ENCODE peak calls at places on chromosomes 1 and 21, in four cellular contexts. B is neural progenitor cell, S is lung, C is heart right ventricle. I is an unnamed sample. For H3K4me1 and H3K27me3, the result is how much of the 10 kb centered on the place peaks cover.

GRCh38 chr1:220706480-220706879 is 16.3 kb downstream of the C1orf115 start:
- DNase-seq in B (no peak), S (no peak), C (no peak), I (no peak)

GRCh38 chr1:25858494-25858893 is 763 bp downstream of the AUNIP start:
- DNase-seq in B (no peak), S (no peak), C (no peak), I (no peak)

GRCh38 chr1:125118147-125118993 is 3933.6 kb downstream of the SRGAP2C start:
- DNase-seq in B (no peak), S (no peak), C (no peak), I (no peak)

GRCh38 chr1:207398986-207399385 is 55.1 kb upstream of the CR2 start:
- DNase-seq in B (no peak), S (no peak), C (no peak), I (no peak)

GRCh38 chr21:34520769-34521508 is 8.9 kb upstream of the KCNE1 start:
- DNase-seq in B (no peak), S (no peak), C (peak), I (no peak)

GRCh38 chr1:172134087-172134731 is 286.3 kb upstream of the C1orf105 start:
- DNase-seq in B (no peak), S (no peak), C (no peak), I (no peak)

GRCh38 chr1:25743164-25744139 is 56.5 kb upstream of the SELENON start:
- DNase-seq in B (no peak), S (peak), C (peak), I (peak)

GRCh38 chr21:35150562-35151226 is 101.6 kb upstream of the RUNX1 start:
- DNase-seq in B (no peak), S (no peak), C (no peak), I (no peak)

GRCh38 chr1:65459397-65459768 is 38.9 kb downstream of the LEPR start:
- DNase-seq in B (peak), S (no peak), C (no peak), I (no peak)

GRCh38 chr21:29121759-29122158 is 8.7 kb upstream of the MAP3K7CL start:
- DNase-seq in B (no peak), S (no peak), C (no peak), I (no peak)

GRCh38 chr1:89607888-89608626 is 24.9 kb upstream of the LRRC8C start:
- DNase-seq in B (no peak), S (no peak), C (no peak), I (no peak)

GRCh38 chr21:34576043-34576466 is 38.9 kb downstream of the RCAN1 start:
- DNase-seq in B (no peak), S (no peak), C (peak), I (no peak)

DNA sequence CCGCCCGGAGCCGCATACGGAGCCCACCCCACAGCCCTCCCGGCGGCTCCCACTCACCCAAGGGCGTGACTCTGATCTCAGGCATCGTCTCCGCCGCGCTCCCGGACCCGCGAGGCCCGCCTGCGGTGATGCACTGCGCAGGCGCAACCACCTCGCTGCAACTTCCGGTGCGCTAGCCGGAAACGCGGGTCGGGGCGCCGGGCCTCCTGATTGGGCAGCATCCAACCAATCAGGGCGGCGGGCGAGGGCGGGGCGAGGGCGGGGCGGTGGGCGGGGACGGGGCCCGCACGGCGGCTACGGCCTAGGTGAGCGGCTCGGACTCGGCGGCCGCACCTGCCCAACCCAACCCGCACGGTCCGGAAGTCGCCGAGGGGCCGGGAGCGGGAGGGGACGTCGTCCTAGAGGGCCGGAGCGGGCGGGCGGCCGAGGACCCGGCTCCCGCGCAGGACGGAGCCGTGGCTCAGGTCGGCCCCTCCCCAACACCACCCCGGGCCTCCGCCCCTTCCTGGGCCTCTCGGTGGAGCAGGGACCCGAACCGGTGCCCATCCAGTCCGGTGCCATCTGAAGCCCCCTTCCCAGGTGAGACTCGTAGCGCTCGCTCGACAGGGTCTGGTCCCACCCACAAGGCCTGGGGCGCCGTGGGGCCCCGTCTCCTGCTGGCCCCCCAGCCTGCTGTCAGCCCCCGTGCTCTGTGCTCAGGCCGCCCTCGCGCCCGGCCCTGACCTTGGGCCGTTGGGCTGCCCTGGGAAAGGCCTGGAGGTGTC is at the start of the genes CPTP and INTS11:
- DNase-seq in B (peak), S (peak), C (peak), I (peak)
- H3K4me1 ChIP-seq in B (under half), S (under half), C (half or more), I (under half)

GRCh38 chr1:111199881-111200801 is at the start of gene DENND2D:
- DNase-seq in B (no peak), S (peak), C (peak), I (peak)

GRCh38 chr1:111202707-111203623 is 2.5 kb upstream of the DENND2D start:
- DNase-seq in B (no peak), S (no peak), C (no peak), I (no peak)

GRCh38 chr1:111200802-111201161 is 336 bp upstream of the DENND2D start:
- DNase-seq in B (no peak), S (no peak), C (no peak), I (no peak)

GRCh38 chr1:111202366-111202706 is 1.9 kb upstream of the DENND2D start:
- DNase-seq in B (no peak), S (no peak), C (no peak), I (no peak)

GRCh38 chr1:111201275-111202090 is 1.0 kb upstream of the DENND2D start:
- DNase-seq in B (no peak), S (no peak), C (no peak), I (no peak)
- H3K4me3 ChIP-seq in B (no peak), S (no peak), C (no peak), I (no peak)

DNA sequence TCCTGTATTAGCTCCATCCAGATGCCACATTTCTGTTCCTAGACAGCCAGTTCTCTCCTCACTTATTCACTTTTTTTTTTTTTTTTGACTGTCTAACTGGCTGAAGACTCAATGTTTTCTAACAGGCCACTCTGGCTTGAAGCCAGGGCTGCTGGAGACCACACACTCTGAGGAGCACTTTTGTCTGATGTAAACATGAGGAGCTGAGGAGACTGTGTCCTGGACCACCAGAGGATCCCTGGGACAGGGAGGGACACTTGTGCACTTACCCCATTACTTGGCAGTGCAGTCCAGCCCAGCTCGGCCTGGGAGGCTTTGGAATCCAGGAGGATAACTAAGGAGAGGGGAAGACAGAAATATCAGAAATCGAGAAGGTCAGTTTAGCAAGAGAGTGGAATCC is 2.4 kb downstream of the EPHA10 start:
- DNase-seq in B (no peak), S (no peak), C (no peak), I (no peak)
- H3K27me3 ChIP-seq in B (half or more), S (under half), C (half or more), I (half or more)

DNA sequence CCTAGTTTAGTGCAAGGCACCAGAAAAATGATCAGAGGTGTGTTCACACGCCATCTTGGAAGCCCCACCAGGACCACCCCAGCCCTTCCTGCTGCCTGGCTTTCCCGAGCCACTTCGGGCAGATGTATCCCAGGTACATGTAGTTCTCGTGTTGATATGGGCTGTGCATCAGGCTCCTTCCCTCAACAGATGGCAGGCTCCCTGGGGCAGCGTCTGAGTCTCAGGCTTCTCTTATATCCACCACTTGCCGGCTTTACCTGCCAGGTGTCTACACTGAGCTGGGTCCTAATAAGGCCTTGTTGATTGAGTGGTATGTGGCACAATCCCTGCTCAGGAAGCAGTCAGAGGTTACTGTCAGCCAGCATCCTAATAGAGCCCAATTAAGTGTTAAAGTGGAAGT is 8.6 kb downstream of the GPA33 start:
- DNase-seq in B (no peak), S (no peak), C (no peak), I (no peak)
- H3K4me1 ChIP-seq in B (under half), S (under half), C (under half), I (under half)

DNA sequence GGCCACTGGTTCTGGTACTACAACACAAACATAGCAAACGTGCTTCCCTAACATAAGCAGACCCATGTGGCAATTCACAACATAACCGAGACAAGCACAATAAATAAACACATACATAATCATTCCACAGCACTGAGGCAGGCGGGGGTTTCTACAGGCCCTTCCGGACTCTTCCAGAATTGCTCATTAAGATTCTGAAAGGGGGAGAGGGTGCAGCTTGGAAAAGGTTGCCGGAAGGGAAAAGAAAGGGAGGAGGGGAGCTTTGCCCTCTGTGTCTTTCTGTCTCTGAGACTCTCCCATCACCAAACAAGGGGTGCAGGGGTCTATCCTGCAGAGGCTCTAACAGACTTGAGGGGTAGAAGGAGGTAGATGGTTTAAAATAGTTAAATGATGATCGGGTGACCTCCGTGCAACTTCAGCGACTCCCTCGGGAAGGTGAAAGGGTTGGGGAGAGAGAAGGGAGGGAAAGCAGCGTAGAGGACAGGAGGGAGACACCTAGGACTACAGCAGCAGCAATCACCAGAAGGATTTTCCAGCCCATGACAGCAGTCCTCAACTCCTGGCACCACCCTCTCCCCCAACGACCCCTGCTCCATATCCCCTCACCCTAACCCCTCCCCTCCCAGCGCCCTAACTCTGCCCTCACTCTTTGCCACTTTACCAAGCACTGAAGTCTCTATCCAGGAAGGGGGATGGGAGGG is 365.4 kb upstream of the ESRRG start:
- DNase-seq in B (peak), S (no peak), C (no peak), I (no peak)
- H3K4me3 ChIP-seq in B (peak), S (no peak), C (peak), I (no peak)

GRCh38 chr1:205521646-205522150 is 17.2 kb downstream of the CDK18 start:
- DNase-seq in B (peak), S (no peak), C (no peak), I (no peak)

GRCh38 chr1:205519541-205520131 is 15.2 kb downstream of the CDK18 start:
- DNase-seq in B (no peak), S (no peak), C (peak), I (no peak)

GRCh38 chr1:205522692-205523091 is 18.2 kb downstream of the CDK18 start:
- DNase-seq in B (no peak), S (no peak), C (no peak), I (no peak)

GRCh38 chr1:205518616-205519540 is 14.4 kb downstream of the CDK18 start:
- DNase-seq in B (no peak), S (no peak), C (peak), I (no peak)

GRCh38 chr1:205520709-205521108 is 16.2 kb downstream of the CDK18 start:
- DNase-seq in B (no peak), S (no peak), C (no peak), I (no peak)
- H3K27me3 ChIP-seq in B (under half), S (under half), C (under half), I (under half)

I was measured in gastrocnemius medialis.